ENCODE peak calls at places on chromosome 21, in five cellular contexts. One of them, this sample, is unnamed.

GRCh38 chr21:34105947-34106541 is 32.7 kb downstream of the MRPS6 start:
- DNase-seq in kidney epithelial cell: no peak
- DNase-seq in AG04449: no peak
- DNase-seq in AG04450: no peak
- DNase-seq in germinal center: no peak
- DNase-seq in this sample: no peak

GRCh38 chr21:42635848-42636534 is 17.4 kb upstream of the PDE9A start:
- DNase-seq in kidney epithelial cell: no peak
- DNase-seq in AG04449: no peak
- DNase-seq in AG04450: no peak
- DNase-seq in germinal center: no peak
- DNase-seq in this sample: no peak

GRCh38 chr21:33308586-33309490 is 15.9 kb upstream of the IFNAR1 start:
- DNase-seq in kidney epithelial cell: no peak
- DNase-seq in AG04449: no peak
- DNase-seq in AG04450: no peak
- DNase-seq in germinal center: no peak
- DNase-seq in this sample: no peak

GRCh38 chr21:8989883-8990325 is 1531.5 kb upstream of the TPTE start:
- DNase-seq in kidney epithelial cell: no peak
- DNase-seq in AG04449: no peak
- DNase-seq in AG04450: no peak
- DNase-seq in germinal center: no peak
- DNase-seq in this sample: peak; percentile 77

GRCh38 chr21:39153842-39154241 is 29.4 kb downstream of the PSMG1 start:
- DNase-seq in kidney epithelial cell: no peak
- DNase-seq in AG04449: no peak
- DNase-seq in AG04450: no peak
- DNase-seq in germinal center: no peak
- DNase-seq in this sample: no peak

GRCh38 chr21:45948576-45949141 is 32.9 kb upstream of the COL6A1 start:
- DNase-seq in kidney epithelial cell: no peak
- DNase-seq in AG04449: no peak
- DNase-seq in AG04450: no peak
- DNase-seq in germinal center: no peak
- DNase-seq in this sample: no peak

GRCh38 chr21:41764558-41765392 is 2.1 kb downstream of the RIPK4 start:
- DNase-seq in kidney epithelial cell: peak; percentile 75
- DNase-seq in AG04449: no peak
- DNase-seq in AG04450: no peak
- DNase-seq in germinal center: no peak
- DNase-seq in this sample: no peak

GRCh38 chr21:34510148-34511142 is 1.6 kb downstream of the KCNE1 start:
- DNase-seq in kidney epithelial cell: no peak
- DNase-seq in AG04449: no peak
- DNase-seq in AG04450: no peak
- DNase-seq in germinal center: peak; percentile 25
- DNase-seq in this sample: peak; percentile 27

GRCh38 chr21:44065428-44065827 is 41.8 kb upstream of the PWP2 start:
- DNase-seq in kidney epithelial cell: no peak
- DNase-seq in AG04449: no peak
- DNase-seq in AG04450: no peak
- DNase-seq in germinal center: peak; percentile 39
- DNase-seq in this sample: no peak

GRCh38 chr21:35226960-35227741 is 178.0 kb upstream of the RUNX1 start:
- DNase-seq in kidney epithelial cell: no peak
- DNase-seq in AG04449: no peak
- DNase-seq in AG04450: no peak
- DNase-seq in germinal center: peak; percentile 71
- DNase-seq in this sample: peak; percentile 30

GRCh38 chr21:31346256-31346821 is 2.3 kb upstream of the TIAM1 start:
- DNase-seq in kidney epithelial cell: no peak
- DNase-seq in AG04449: peak; percentile 33
- DNase-seq in AG04450: no peak
- DNase-seq in germinal center: no peak
- DNase-seq in this sample: no peak

GRCh38 chr21:38999148-38999547 is 184.1 kb downstream of the PSMG1 start:
- DNase-seq in kidney epithelial cell: no peak
- DNase-seq in AG04449: no peak
- DNase-seq in AG04450: no peak
- DNase-seq in germinal center: no peak
- DNase-seq in this sample: no peak

GRCh38 chr21:27839512-27840115 is 872.7 kb upstream of the ADAMTS5 start:
- DNase-seq in kidney epithelial cell: no peak
- DNase-seq in AG04449: no peak
- DNase-seq in AG04450: no peak
- DNase-seq in germinal center: no peak
- DNase-seq in this sample: no peak

GRCh38 chr21:46094401-46095105 is 3.4 kb upstream of the COL6A2 start:
- DNase-seq in kidney epithelial cell: no peak
- DNase-seq in AG04449: no peak
- DNase-seq in AG04450: no peak
- DNase-seq in germinal center: no peak
- DNase-seq in this sample: no peak

GRCh38 chr21:34991366-34991967 is 57.6 kb downstream of the RUNX1 start:
- DNase-seq in kidney epithelial cell: no peak
- DNase-seq in AG04449: no peak
- DNase-seq in AG04450: no peak
- DNase-seq in germinal center: no peak
- DNase-seq in this sample: no peak

GRCh38 chr21:44920694-44921604 is at the start of gene ITGB2:
- DNase-seq in kidney epithelial cell: no peak
- DNase-seq in AG04449: no peak
- DNase-seq in AG04450: no peak
- DNase-seq in germinal center: peak; percentile 70
- DNase-seq in this sample: no peak

GRCh38 chr21:17387030-17387617 is 125.7 kb upstream of the CXADR start:
- DNase-seq in kidney epithelial cell: no peak
- DNase-seq in AG04449: peak; percentile 3
- DNase-seq in AG04450: peak; percentile 16
- DNase-seq in germinal center: peak; percentile 35
- DNase-seq in this sample: peak; percentile 40

GRCh38 chr21:41170442-41170841 is 2.5 kb downstream of the BACE2 start:
- DNase-seq in kidney epithelial cell: no peak
- DNase-seq in AG04449: no peak
- DNase-seq in AG04450: no peak
- DNase-seq in germinal center: peak; percentile 57
- DNase-seq in this sample: no peak

GRCh38 chr21:42851812-42852665 is 27.3 kb downstream of the WDR4 start:
- DNase-seq in kidney epithelial cell: no peak
- DNase-seq in AG04449: no peak
- DNase-seq in AG04450: no peak
- DNase-seq in germinal center: no peak
- DNase-seq in this sample: no peak

This sample was measured in NCI-H1048.